ENCODE peak calls at places on chromosomes 11 and 22, in six cellular contexts. R is tibial artery, Y is fibroblast of lung, O is HAP-1, G is body of pancreas, Q is esophagus squamous epithelium. E is an unnamed sample. For H3K9me3, the result is how much of the 10 kb centered on the place peaks cover.

GRCh38 chr11:71248656-71249055 is 3.7 kb downstream of the SHANK2 start:
- DNase-seq in G (no peak), R (peak), Y (no peak), O (no peak), Q (no peak), E (no peak)

GRCh38 chr11:60498853-60499252 is 6.3 kb downstream of the MS4A12 start:
- DNase-seq in Y (no peak), G (no peak), R (peak), O (no peak), Q (no peak), E (no peak)

GRCh38 chr11:93143186-93143585 is 54.6 kb downstream of the SLC36A4 start:
- DNase-seq in G (no peak), O (no peak), Q (no peak), Y (peak), R (no peak), E (no peak)

GRCh38 chr11:108562746-108563581 is 30.6 kb downstream of the EXPH5 start:
- DNase-seq in O (no peak), Y (no peak), R (no peak), G (no peak), Q (no peak), E (no peak)

GRCh38 chr11:73295259-73295995 is 12.6 kb upstream of the ARHGEF17 start:
- DNase-seq in Q (no peak), Y (peak), G (peak), R (peak), O (peak), E (no peak)

GRCh38 chr11:26993965-26994446 is at the start of gene FIBIN:
- DNase-seq in G (peak), R (peak), Y (peak), Q (no peak), O (no peak), E (peak)

GRCh38 chr22:35681454-35682050 is 33.3 kb downstream of the APOL6 start:
- DNase-seq in Q (no peak), G (no peak), O (no peak), Y (no peak), R (no peak), E (no peak)

GRCh38 chr22:20858615-20859416 is at the start of the genes PI4KA and SNAP29:
- DNase-seq in Q (peak), R (peak), Y (peak), G (peak), O (peak), E (peak)

GRCh38 chr11:70735976-70736375 is 337.6 kb downstream of the CTTN start:
- DNase-seq in R (no peak), Y (no peak), O (no peak), G (no peak), Q (no peak), E (no peak)

GRCh38 chr11:3906166-3906565 is 50.7 kb downstream of the STIM1 start:
- DNase-seq in R (no peak), O (no peak), G (no peak), Y (no peak), Q (no peak), E (no peak)

GRCh38 chr11:128501576-128502549 is 85.5 kb downstream of the ETS1 start:
- DNase-seq in Q (no peak), Y (no peak), G (peak), O (no peak), R (no peak), E (no peak)

GRCh38 chr11:64843971-64844329 is 503 bp downstream of the CDC42BPG start:
- DNase-seq in Y (no peak), Q (no peak), G (no peak), O (no peak), R (no peak), E (no peak)

GRCh38 chr22:23536821-23537345 is 43.2 kb downstream of the IGLL1 start:
- DNase-seq in Y (no peak), R (no peak), Q (no peak), G (no peak), O (no peak), E (no peak)

GRCh38 chr11:35584321-35584720 is 33.9 kb upstream of the FJX1 start:
- DNase-seq in Y (peak), O (no peak), G (no peak), R (no peak), Q (no peak), E (no peak)

GRCh38 chr11:94792453-94792852 is 24.3 kb downstream of the AMOTL1 start:
- DNase-seq in Q (no peak), G (no peak), Y (no peak), O (no peak), R (no peak), E (no peak)

GRCh38 chr11:21514298-21514697 is 678.6 kb upstream of the ANO5 start:
- DNase-seq in Y (no peak), Q (no peak), G (peak), R (no peak), O (peak), E (no peak)

GRCh38 chr11:76469141-76469540 is 24.3 kb downstream of the EMSY start:
- DNase-seq in O (no peak), Y (no peak), R (no peak), G (no peak), Q (no peak), E (no peak)

GRCh38 chr22:37870273-37870672 is 21.1 kb downstream of the EIF3L start:
- DNase-seq in Q (no peak), Y (no peak), R (no peak), O (no peak), G (peak), E (no peak)

GRCh38 chr22:24191381-24191841 is 10.1 kb downstream of the SUSD2 start:
- DNase-seq in O (no peak), Q (no peak), Y (no peak), R (no peak), G (no peak), E (no peak)

GRCh38 chr11:70068345-70068744 is 9.8 kb upstream of the ANO1 start:
- DNase-seq in Q (no peak), G (no peak), O (no peak), Y (no peak), R (no peak), E (no peak)

GRCh38 chr11:58928082-58928574 is 11.2 kb upstream of the GLYATL1 start:
- DNase-seq in Q (no peak), R (no peak), G (no peak), Y (no peak), O (no peak), E (no peak)

GRCh38 chr11:116576523-116576922 is 196.3 kb downstream of the BUD13 start:
- DNase-seq in O (no peak), Y (no peak), R (no peak), G (no peak), Q (no peak), E (no peak)

GRCh38 chr11:72864692-72865655 is 50.8 kb downstream of the ATG16L2 start:
- DNase-seq in R (no peak), O (no peak), G (no peak), Q (no peak), Y (peak), E (no peak)

GRCh38 chr22:37485714-37486223 is 415 bp downstream of the MFNG start:
- DNase-seq in Q (no peak), R (no peak), Y (no peak), O (peak), G (no peak), E (no peak)

GRCh38 chr11:46369458-46370152 is 11.9 kb upstream of the MDK start:
- DNase-seq in R (no peak), G (no peak), Y (peak), O (peak), Q (no peak), E (no peak)

GRCh38 chr11:59941091-59941490 is 2.9 kb downstream of the OOSP1 start:
- DNase-seq in R (no peak), O (no peak), G (no peak), Y (no peak), Q (no peak), E (no peak)

GRCh38 chr11:12222099-12222751 is 111.8 kb downstream of the MICAL2 start:
- DNase-seq in G (no peak), R (no peak), O (no peak), Y (peak), Q (no peak), E (peak)

GRCh38 chr22:18978506-18978905 is 42.4 kb upstream of the PRODH start:
- DNase-seq in Q (no peak), Y (no peak), R (no peak), G (no peak), O (no peak), E (no peak)

GRCh38 chr11:61139391-61139790 is 21.8 kb downstream of the VPS37C start:
- DNase-seq in Y (no peak), G (no peak), R (no peak), Q (no peak), O (no peak), E (no peak)

GRCh38 chr22:19407649-19408606 is 23.6 kb downstream of the HIRA start:
- DNase-seq in Q (no peak), O (peak), R (no peak), Y (no peak), G (peak), E (no peak)

GRCh38 chr11:74092425-74092824 is 78.4 kb downstream of the C2CD3 start:
- DNase-seq in Q (no peak), O (no peak), Y (no peak), R (no peak), G (no peak), E (no peak)

GRCh38 chr11:67312187-67313021 is 9.1 kb downstream of the SSH3 start:
- DNase-seq in Q (no peak), O (no peak), Y (no peak), G (peak), R (no peak), E (no peak)

GRCh38 chr11:3807856-3808845 is at the start of gene PGAP2:
- DNase-seq in R (peak), Y (peak), G (peak), Q (no peak), O (peak), E (no peak)

GRCh38 chr11:7690648-7691047 is 15.6 kb downstream of the OVCH2 start:
- DNase-seq in O (no peak), Y (peak), R (no peak), G (no peak), Q (no peak), E (no peak)

GRCh38 chr22:48694296-48694883 is 1133.3 kb downstream of the BRD1 start:
- DNase-seq in R (no peak), O (no peak), Q (no peak), Y (no peak), G (no peak), E (no peak)
- H3K9me3 ChIP-seq in R (under half), O (under half), Q (under half), Y (under half), G (under half), E (under half)

GRCh38 chr22:49079743-49080500 is 747.8 kb downstream of the BRD1 start:
- DNase-seq in Y (no peak), Q (no peak), G (no peak), O (no peak), R (no peak), E (no peak)
- H3K9me3 ChIP-seq in Y (under half), Q (under half), G (under half), O (under half), R (under half), E (under half)

GRCh38 chr22:48240165-48240934 is 1477.9 kb downstream of the TBC1D22A start:
- DNase-seq in O (no peak), R (no peak), G (no peak), Y (no peak), Q (no peak), E (no peak)
- H3K9me3 ChIP-seq in O (under half), R (under half), G (under half), Y (under half), Q (under half), E (under half)

GRCh38 chr22:16973591-16974297 is 34.3 kb downstream of the GAB4 start:
- DNase-seq in Y (no peak), G (no peak), R (no peak), O (no peak), Q (no peak), E (no peak)

GRCh38 chr22:16974298-16975084 is 33.5 kb downstream of the GAB4 start:
- DNase-seq in Y (no peak), Q (no peak), G (no peak), O (no peak), R (no peak), E (no peak)

GRCh38 chr22:16970446-16970845 is 37.6 kb downstream of the GAB4 start:
- DNase-seq in G (no peak), R (no peak), Y (no peak), Q (no peak), O (no peak), E (no peak)

GRCh38 chr22:16969508-16970327 is 38.3 kb downstream of the GAB4 start:
- DNase-seq in Q (no peak), O (no peak), Y (no peak), R (no peak), G (no peak), E (no peak)

DNA sequence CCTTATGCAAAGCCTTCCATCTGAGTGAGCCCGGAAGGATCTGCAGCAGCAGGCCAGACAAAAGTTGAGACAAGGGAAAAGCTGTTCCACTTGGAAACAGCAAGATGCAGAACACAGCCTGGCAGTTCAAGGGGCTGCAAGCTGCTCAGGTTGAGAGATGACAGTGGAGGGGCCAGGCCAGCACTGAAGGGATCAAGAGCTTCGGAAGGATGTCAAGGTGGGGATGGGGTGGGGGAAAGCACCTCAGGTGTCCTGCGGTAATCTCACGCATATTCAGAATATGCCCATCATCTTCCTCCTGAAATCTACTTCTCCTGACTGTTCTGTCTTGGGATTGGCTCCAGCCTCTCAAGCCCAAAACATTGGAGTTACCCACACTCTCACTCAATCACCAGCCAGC is 35.7 kb downstream of the GAB4 start:
- DNase-seq in Y (no peak), R (no peak), G (no peak), O (no peak), Q (no peak), E (no peak)
- H3K9me3 ChIP-seq in Y (under half), R (under half), G (under half), O (under half), Q (under half), E (under half)

GRCh38 chr11:134633276-134633675 is 221.2 kb upstream of the B3GAT1 start:
- DNase-seq in Y (no peak), R (no peak), O (no peak), G (no peak), Q (no peak), E (no peak)
- H3K9me3 ChIP-seq in Y (under half), R (under half), O (under half), G (under half), Q (under half), E (under half)

GRCh38 chr22:49331878-49332277 is 495.8 kb downstream of the BRD1 start:
- DNase-seq in O (no peak), G (no peak), R (no peak), Y (no peak), Q (no peak), E (no peak)
- H3K9me3 ChIP-seq in O (under half), G (under half), R (under half), Y (under half), Q (under half), E (under half)